ENCODE peak calls at places on chromosomes 16 and 17, in eight cellular contexts. One of them, this sample, is unnamed.

GRCh38 chr16:11193494-11193893 is 62.5 kb downstream of the SOCS1 start:
- DNase-seq in psoas muscle: no peak
- DNase-seq in AG04449: no peak
- DNase-seq in Peyer's patch: no peak
- DNase-seq in fibroblast of the aortic adventitia: no peak
- DNase-seq in CD8-positive, alpha-beta T cell: no peak
- DNase-seq in CD8-positive, alpha-beta memory T cell: no peak
- DNase-seq in left lung: no peak
- DNase-seq in this sample: no peak

GRCh38 chr17:6556121-6557039 is at the start of gene PITPNM3:
- DNase-seq in CD8-positive, alpha-beta T cell: no peak
- DNase-seq in AG04449: no peak
- DNase-seq in Peyer's patch: no peak
- DNase-seq in CD8-positive, alpha-beta memory T cell: no peak
- DNase-seq in left lung: peak; percentile 86
- DNase-seq in fibroblast of the aortic adventitia: no peak
- DNase-seq in psoas muscle: no peak
- DNase-seq in this sample: no peak

GRCh38 chr17:78001182-78001581 is 42.7 kb downstream of the TNRC6C start:
- DNase-seq in AG04449: no peak
- DNase-seq in Peyer's patch: no peak
- DNase-seq in fibroblast of the aortic adventitia: no peak
- DNase-seq in CD8-positive, alpha-beta memory T cell: no peak
- DNase-seq in psoas muscle: no peak
- DNase-seq in left lung: no peak
- DNase-seq in CD8-positive, alpha-beta T cell: no peak
- DNase-seq in this sample: no peak

GRCh38 chr17:74619077-74619673 is 4.4 kb downstream of the CD300E start:
- DNase-seq in fibroblast of the aortic adventitia: peak; percentile 15
- DNase-seq in psoas muscle: peak; percentile 61
- DNase-seq in CD8-positive, alpha-beta T cell: no peak
- DNase-seq in Peyer's patch: no peak
- DNase-seq in left lung: no peak
- DNase-seq in CD8-positive, alpha-beta memory T cell: no peak
- DNase-seq in AG04449: no peak
- DNase-seq in this sample: no peak

GRCh38 chr16:87057291-87057881 is 259.8 kb downstream of the C16orf95 start:
- DNase-seq in CD8-positive, alpha-beta memory T cell: no peak
- DNase-seq in AG04449: no peak
- DNase-seq in left lung: no peak
- DNase-seq in Peyer's patch: no peak
- DNase-seq in CD8-positive, alpha-beta T cell: no peak
- DNase-seq in fibroblast of the aortic adventitia: peak; percentile 30
- DNase-seq in psoas muscle: no peak
- DNase-seq in this sample: no peak

GRCh38 chr17:5226940-5227878 is 7.5 kb downstream of the SCIMP start:
- DNase-seq in CD8-positive, alpha-beta memory T cell: peak; percentile 76
- DNase-seq in fibroblast of the aortic adventitia: no peak
- DNase-seq in left lung: no peak
- DNase-seq in AG04449: no peak
- DNase-seq in CD8-positive, alpha-beta T cell: peak; percentile 28
- DNase-seq in Peyer's patch: peak; percentile 82
- DNase-seq in psoas muscle: no peak
- DNase-seq in this sample: no peak

GRCh38 chr17:1153795-1154546 is 25.8 kb downstream of the ABR start:
- DNase-seq in fibroblast of the aortic adventitia: peak; percentile 93
- DNase-seq in left lung: no peak
- DNase-seq in AG04449: no peak
- DNase-seq in CD8-positive, alpha-beta memory T cell: no peak
- DNase-seq in psoas muscle: peak; percentile 84
- DNase-seq in Peyer's patch: peak; percentile 56
- DNase-seq in CD8-positive, alpha-beta T cell: no peak
- DNase-seq in this sample: no peak

GRCh38 chr16:75742424-75743047 is 16.2 kb upstream of the CPHXL start:
- DNase-seq in AG04449: no peak
- DNase-seq in fibroblast of the aortic adventitia: no peak
- DNase-seq in CD8-positive, alpha-beta T cell: no peak
- DNase-seq in CD8-positive, alpha-beta memory T cell: no peak
- DNase-seq in left lung: no peak
- DNase-seq in psoas muscle: no peak
- DNase-seq in Peyer's patch: no peak
- DNase-seq in this sample: no peak

GRCh38 chr16:49464877-49465504 is 91.4 kb downstream of the C16orf78 start:
- DNase-seq in left lung: peak; percentile 73
- DNase-seq in CD8-positive, alpha-beta memory T cell: no peak
- DNase-seq in fibroblast of the aortic adventitia: no peak
- DNase-seq in psoas muscle: peak; percentile 45
- DNase-seq in AG04449: no peak
- DNase-seq in CD8-positive, alpha-beta T cell: no peak
- DNase-seq in Peyer's patch: peak; percentile 36
- DNase-seq in this sample: no peak

GRCh38 chr16:29254676-29255495 is 151.6 kb downstream of the NPIPB11 start:
- DNase-seq in AG04449: no peak
- DNase-seq in psoas muscle: no peak
- DNase-seq in left lung: no peak
- DNase-seq in fibroblast of the aortic adventitia: no peak
- DNase-seq in CD8-positive, alpha-beta memory T cell: no peak
- DNase-seq in CD8-positive, alpha-beta T cell: no peak
- DNase-seq in Peyer's patch: no peak
- DNase-seq in this sample: no peak

GRCh38 chr16:83005653-83006160 is 378.9 kb downstream of the CDH13 start:
- DNase-seq in psoas muscle: no peak
- DNase-seq in left lung: no peak
- DNase-seq in CD8-positive, alpha-beta T cell: no peak
- DNase-seq in Peyer's patch: no peak
- DNase-seq in CD8-positive, alpha-beta memory T cell: no peak
- DNase-seq in fibroblast of the aortic adventitia: peak; percentile 33
- DNase-seq in AG04449: no peak
- DNase-seq in this sample: no peak

GRCh38 chr16:31453255-31454204 is 5.8 kb upstream of the ARMC5 start:
- DNase-seq in Peyer's patch: peak; percentile 87
- DNase-seq in left lung: no peak
- DNase-seq in AG04449: no peak
- DNase-seq in CD8-positive, alpha-beta memory T cell: no peak
- DNase-seq in CD8-positive, alpha-beta T cell: no peak
- DNase-seq in fibroblast of the aortic adventitia: peak; percentile 71
- DNase-seq in psoas muscle: peak; percentile 87
- DNase-seq in this sample: no peak

DNA sequence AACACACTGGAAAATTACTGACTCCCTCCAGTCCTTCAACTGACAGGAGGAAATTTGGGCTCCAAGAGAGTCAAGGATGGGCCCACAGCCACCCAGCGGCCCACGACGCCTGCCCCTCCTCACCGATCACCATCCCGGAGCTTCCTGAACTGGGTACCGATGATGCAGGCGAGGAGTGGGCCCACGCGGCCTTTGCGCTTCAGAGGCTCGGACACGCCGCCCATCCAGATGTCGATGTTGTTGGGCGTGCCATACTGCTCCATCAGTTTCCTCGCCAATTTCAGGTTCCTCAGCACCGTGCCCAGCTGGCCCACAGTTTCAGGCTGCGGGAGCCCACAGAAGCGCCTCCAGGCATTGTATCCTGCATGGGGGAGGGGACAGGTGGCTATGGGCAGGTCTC is 9.2 kb downstream of the MPO start:
- DNase-seq in fibroblast of the aortic adventitia: no peak
- DNase-seq in AG04449: no peak
- DNase-seq in CD8-positive, alpha-beta T cell: no peak
- DNase-seq in left lung: no peak
- DNase-seq in CD8-positive, alpha-beta memory T cell: no peak
- DNase-seq in psoas muscle: no peak
- DNase-seq in Peyer's patch: no peak
- DNase-seq in this sample: no peak
- H3K4me3 ChIP-seq in fibroblast of the aortic adventitia: no peak overlapping the region
- H3K4me3 ChIP-seq in AG04449: no peak overlapping the region
- H3K4me3 ChIP-seq in CD8-positive, alpha-beta T cell: no peak overlapping the region
- H3K4me3 ChIP-seq in left lung: no peak overlapping the region
- H3K4me3 ChIP-seq in CD8-positive, alpha-beta memory T cell: no peak overlapping the region
- H3K4me3 ChIP-seq in psoas muscle: no peak overlapping the region
- H3K4me3 ChIP-seq in Peyer's patch: no peak overlapping the region
- H3K4me3 ChIP-seq in this sample: no peak overlapping the region

GRCh38 chr17:43660262-43660661 is 1.5 kb downstream of the MEOX1 start:
- DNase-seq in fibroblast of the aortic adventitia: no peak
- DNase-seq in left lung: no peak
- DNase-seq in CD8-positive, alpha-beta memory T cell: no peak
- DNase-seq in psoas muscle: peak; percentile 46
- DNase-seq in Peyer's patch: no peak
- DNase-seq in CD8-positive, alpha-beta T cell: no peak
- DNase-seq in AG04449: no peak
- DNase-seq in this sample: no peak

GRCh38 chr17:43662432-43663141 is 865 bp upstream of the MEOX1 start:
- DNase-seq in CD8-positive, alpha-beta T cell: no peak
- DNase-seq in CD8-positive, alpha-beta memory T cell: no peak
- DNase-seq in psoas muscle: no peak
- DNase-seq in Peyer's patch: no peak
- DNase-seq in AG04449: no peak
- DNase-seq in left lung: no peak
- DNase-seq in fibroblast of the aortic adventitia: no peak
- DNase-seq in this sample: no peak

GRCh38 chr17:43660816-43661493 is 767 bp downstream of the MEOX1 start:
- DNase-seq in CD8-positive, alpha-beta memory T cell: peak; percentile 54
- DNase-seq in fibroblast of the aortic adventitia: no peak
- DNase-seq in AG04449: no peak
- DNase-seq in psoas muscle: no peak
- DNase-seq in Peyer's patch: no peak
- DNase-seq in left lung: no peak
- DNase-seq in CD8-positive, alpha-beta T cell: peak; percentile 23
- DNase-seq in this sample: no peak

GRCh38 chr17:43663383-43663782 is 1.7 kb upstream of the MEOX1 start:
- DNase-seq in psoas muscle: no peak
- DNase-seq in left lung: no peak
- DNase-seq in CD8-positive, alpha-beta T cell: no peak
- DNase-seq in CD8-positive, alpha-beta memory T cell: no peak
- DNase-seq in fibroblast of the aortic adventitia: no peak
- DNase-seq in Peyer's patch: no peak
- DNase-seq in AG04449: no peak
- DNase-seq in this sample: no peak

GRCh38 chr17:43661699-43662431 is at the start of gene MEOX1:
- DNase-seq in fibroblast of the aortic adventitia: peak; percentile 63
- DNase-seq in CD8-positive, alpha-beta memory T cell: no peak
- DNase-seq in left lung: no peak
- DNase-seq in Peyer's patch: no peak
- DNase-seq in AG04449: no peak
- DNase-seq in CD8-positive, alpha-beta T cell: no peak
- DNase-seq in psoas muscle: no peak
- DNase-seq in this sample: peak; percentile 52
- H3K4me3 ChIP-seq in fibroblast of the aortic adventitia: no peak within 1 kb of the TSS
- H3K4me3 ChIP-seq in CD8-positive, alpha-beta memory T cell: peak within 1 kb of the TSS; percentile 39
- H3K4me3 ChIP-seq in left lung: no peak within 1 kb of the TSS
- H3K4me3 ChIP-seq in Peyer's patch: no peak within 1 kb of the TSS
- H3K4me3 ChIP-seq in AG04449: peak within 1 kb of the TSS; percentile 12
- H3K4me3 ChIP-seq in CD8-positive, alpha-beta T cell: no peak within 1 kb of the TSS
- H3K4me3 ChIP-seq in psoas muscle: peak within 1 kb of the TSS; percentile 60
- H3K4me3 ChIP-seq in this sample: no peak within 1 kb of the TSS

DNA sequence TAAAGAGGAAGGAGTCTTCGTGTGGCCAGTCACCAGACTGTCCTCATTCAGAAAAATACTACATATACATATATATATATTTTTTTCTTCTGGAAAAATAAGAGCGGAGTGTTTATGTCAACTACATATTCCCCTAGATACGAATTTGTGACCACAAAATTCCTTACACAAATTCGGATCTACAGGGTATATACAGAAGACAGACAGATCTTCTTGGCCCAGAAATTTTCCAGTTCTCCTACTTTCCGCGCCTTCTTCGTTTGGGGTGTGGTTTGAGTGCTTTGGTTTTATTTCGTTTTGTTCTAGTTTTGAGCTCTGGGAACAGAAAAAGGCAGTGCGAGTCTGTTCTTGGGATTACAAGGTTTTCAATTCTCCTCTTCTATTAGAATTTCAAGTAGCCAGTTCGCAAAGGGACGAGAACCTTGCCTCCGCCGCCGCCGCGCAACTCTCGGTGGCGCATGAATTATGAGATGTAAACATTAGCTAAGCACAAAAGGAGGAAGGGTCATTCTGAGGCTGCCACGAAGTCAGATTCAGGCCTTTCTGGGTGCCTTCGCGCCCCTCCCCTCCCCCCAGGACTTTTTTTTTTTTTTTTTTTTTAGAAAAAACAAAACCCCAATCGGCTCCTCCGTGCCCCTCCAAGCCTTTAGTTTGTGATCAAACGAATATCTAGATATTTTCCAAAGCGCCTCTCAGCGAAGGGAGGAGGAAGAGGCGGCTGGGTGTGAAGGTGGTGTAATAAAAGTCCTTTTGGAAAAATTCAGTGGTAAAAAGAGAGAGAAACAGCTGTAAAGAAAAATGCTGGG is 1.8 kb upstream of the HOXB4 start:
- DNase-seq in AG04449: no peak
- DNase-seq in psoas muscle: no peak
- DNase-seq in Peyer's patch: no peak
- DNase-seq in CD8-positive, alpha-beta memory T cell: no peak
- DNase-seq in left lung: no peak
- DNase-seq in fibroblast of the aortic adventitia: peak; percentile 65
- DNase-seq in CD8-positive, alpha-beta T cell: no peak
- DNase-seq in this sample: no peak
- H3K4me3 ChIP-seq in AG04449: peak overlapping the region; percentile 78
- H3K4me3 ChIP-seq in psoas muscle: peak overlapping the region; percentile 73
- H3K4me3 ChIP-seq in Peyer's patch: peak overlapping the region; percentile 61
- H3K4me3 ChIP-seq in CD8-positive, alpha-beta memory T cell: no peak overlapping the region
- H3K4me3 ChIP-seq in left lung: no peak overlapping the region
- H3K4me3 ChIP-seq in fibroblast of the aortic adventitia: peak overlapping the region; percentile 77
- H3K4me3 ChIP-seq in CD8-positive, alpha-beta T cell: no peak overlapping the region
- H3K4me3 ChIP-seq in this sample: no peak overlapping the region

GRCh38 chr17:57405486-57406072 is 149.3 kb downstream of the MSI2 start:
- DNase-seq in left lung: no peak
- DNase-seq in CD8-positive, alpha-beta memory T cell: no peak
- DNase-seq in psoas muscle: no peak
- DNase-seq in fibroblast of the aortic adventitia: no peak
- DNase-seq in Peyer's patch: no peak
- DNase-seq in CD8-positive, alpha-beta T cell: no peak
- DNase-seq in AG04449: no peak
- DNase-seq in this sample: no peak

GRCh38 chr17:57408064-57408811 is 151.9 kb downstream of the MSI2 start:
- DNase-seq in Peyer's patch: no peak
- DNase-seq in left lung: no peak
- DNase-seq in AG04449: no peak
- DNase-seq in CD8-positive, alpha-beta memory T cell: no peak
- DNase-seq in psoas muscle: no peak
- DNase-seq in CD8-positive, alpha-beta T cell: no peak
- DNase-seq in fibroblast of the aortic adventitia: no peak
- DNase-seq in this sample: no peak

GRCh38 chr17:57407287-57408063 is 151.2 kb downstream of the MSI2 start:
- DNase-seq in psoas muscle: no peak
- DNase-seq in fibroblast of the aortic adventitia: no peak
- DNase-seq in AG04449: no peak
- DNase-seq in left lung: no peak
- DNase-seq in Peyer's patch: no peak
- DNase-seq in CD8-positive, alpha-beta memory T cell: no peak
- DNase-seq in CD8-positive, alpha-beta T cell: no peak
- DNase-seq in this sample: no peak

GRCh38 chr17:57406131-57406980 is 150.0 kb downstream of the MSI2 start:
- DNase-seq in CD8-positive, alpha-beta memory T cell: no peak
- DNase-seq in left lung: no peak
- DNase-seq in fibroblast of the aortic adventitia: peak; percentile 39
- DNase-seq in psoas muscle: no peak
- DNase-seq in AG04449: no peak
- DNase-seq in CD8-positive, alpha-beta T cell: no peak
- DNase-seq in Peyer's patch: no peak
- DNase-seq in this sample: no peak

GRCh38 chr17:57406981-57407286 is 150.6 kb downstream of the MSI2 start:
- DNase-seq in fibroblast of the aortic adventitia: no peak
- DNase-seq in CD8-positive, alpha-beta memory T cell: no peak
- DNase-seq in AG04449: no peak
- DNase-seq in psoas muscle: no peak
- DNase-seq in Peyer's patch: no peak
- DNase-seq in CD8-positive, alpha-beta T cell: no peak
- DNase-seq in left lung: no peak
- DNase-seq in this sample: no peak
- H3K4me3 ChIP-seq in fibroblast of the aortic adventitia: no peak overlapping the region
- H3K4me3 ChIP-seq in CD8-positive, alpha-beta memory T cell: no peak overlapping the region
- H3K4me3 ChIP-seq in AG04449: no peak overlapping the region
- H3K4me3 ChIP-seq in psoas muscle: no peak overlapping the region
- H3K4me3 ChIP-seq in Peyer's patch: no peak overlapping the region
- H3K4me3 ChIP-seq in CD8-positive, alpha-beta T cell: no peak overlapping the region
- H3K4me3 ChIP-seq in left lung: no peak overlapping the region
- H3K4me3 ChIP-seq in this sample: no peak overlapping the region